ENCODE peak calls at places on chromosome 11, in six cellular contexts. One of them, this sample, is unnamed.

GRCh38 chr11:88480217-88480616 is 142.7 kb upstream of the CTSC start:
- DNase-seq in neural progenitor cell: no peak
- DNase-seq in HTR-8/SVneo: peak
- DNase-seq in thoracic aorta: no peak
- DNase-seq in fibroblast of lung: peak
- DNase-seq in ovary: no peak
- DNase-seq in this sample: no peak

GRCh38 chr11:2580444-2581050 is 119.2 kb downstream of the KCNQ1OT1 start:
- DNase-seq in neural progenitor cell: no peak
- DNase-seq in HTR-8/SVneo: no peak
- DNase-seq in thoracic aorta: no peak
- DNase-seq in fibroblast of lung: no peak
- DNase-seq in ovary: peak
- DNase-seq in this sample: peak

GRCh38 chr11:111938687-111939160 is 1.6 kb downstream of the DIXDC1 start:
- DNase-seq in neural progenitor cell: peak
- DNase-seq in HTR-8/SVneo: no peak
- DNase-seq in thoracic aorta: no peak
- DNase-seq in fibroblast of lung: peak
- DNase-seq in ovary: no peak
- DNase-seq in this sample: peak

GRCh38 chr11:129333873-129334272 is 41.8 kb upstream of the BARX2 start:
- DNase-seq in neural progenitor cell: no peak
- DNase-seq in HTR-8/SVneo: no peak
- DNase-seq in thoracic aorta: no peak
- DNase-seq in fibroblast of lung: peak
- DNase-seq in ovary: no peak
- DNase-seq in this sample: no peak

GRCh38 chr11:61966673-61967176 is 709 bp downstream of the FTH1 start:
- DNase-seq in neural progenitor cell: peak
- DNase-seq in HTR-8/SVneo: no peak
- DNase-seq in thoracic aorta: no peak
- DNase-seq in fibroblast of lung: peak
- DNase-seq in ovary: peak
- DNase-seq in this sample: peak

GRCh38 chr11:67372993-67373915 is at the start of gene CLCF1:
- DNase-seq in neural progenitor cell: peak
- DNase-seq in HTR-8/SVneo: peak
- DNase-seq in thoracic aorta: no peak
- DNase-seq in fibroblast of lung: peak
- DNase-seq in ovary: peak
- DNase-seq in this sample: peak

GRCh38 chr11:120343429-120343828 is 7.2 kb downstream of the ARHGEF12 start:
- DNase-seq in neural progenitor cell: no peak
- DNase-seq in HTR-8/SVneo: no peak
- DNase-seq in thoracic aorta: no peak
- DNase-seq in fibroblast of lung: no peak
- DNase-seq in ovary: no peak
- DNase-seq in this sample: no peak

GRCh38 chr11:10913996-10914514 is 56.2 kb upstream of the ZBED5 start:
- DNase-seq in neural progenitor cell: no peak
- DNase-seq in HTR-8/SVneo: no peak
- DNase-seq in thoracic aorta: no peak
- DNase-seq in fibroblast of lung: no peak
- DNase-seq in ovary: no peak
- DNase-seq in this sample: no peak

GRCh38 chr11:75388386-75389275 is 10.7 kb upstream of the RPS3 start:
- DNase-seq in neural progenitor cell: peak
- DNase-seq in HTR-8/SVneo: peak
- DNase-seq in thoracic aorta: peak
- DNase-seq in fibroblast of lung: peak
- DNase-seq in ovary: peak
- DNase-seq in this sample: peak

GRCh38 chr11:94885581-94885980 is 87.8 kb downstream of the CWC15 start:
- DNase-seq in neural progenitor cell: no peak
- DNase-seq in HTR-8/SVneo: no peak
- DNase-seq in thoracic aorta: no peak
- DNase-seq in fibroblast of lung: peak
- DNase-seq in ovary: no peak
- DNase-seq in this sample: no peak

GRCh38 chr11:129608711-129609110 is 206.9 kb upstream of the TMEM45B start:
- DNase-seq in neural progenitor cell: no peak
- DNase-seq in HTR-8/SVneo: no peak
- DNase-seq in thoracic aorta: no peak
- DNase-seq in fibroblast of lung: no peak
- DNase-seq in ovary: no peak
- DNase-seq in this sample: no peak

GRCh38 chr11:131609921-131610320 is 239.5 kb downstream of the NTM start:
- DNase-seq in neural progenitor cell: no peak
- DNase-seq in HTR-8/SVneo: no peak
- DNase-seq in thoracic aorta: no peak
- DNase-seq in fibroblast of lung: peak
- DNase-seq in ovary: no peak
- DNase-seq in this sample: no peak

GRCh38 chr11:60910281-60910687 is 3.7 kb upstream of the TMEM109 start:
- DNase-seq in neural progenitor cell: no peak
- DNase-seq in HTR-8/SVneo: no peak
- DNase-seq in thoracic aorta: no peak
- DNase-seq in fibroblast of lung: no peak
- DNase-seq in ovary: no peak
- DNase-seq in this sample: no peak

GRCh38 chr11:37061426-37061825 is 463.4 kb upstream of the RAG2 start:
- DNase-seq in neural progenitor cell: no peak
- DNase-seq in HTR-8/SVneo: no peak
- DNase-seq in thoracic aorta: no peak
- DNase-seq in fibroblast of lung: no peak
- DNase-seq in ovary: no peak
- DNase-seq in this sample: no peak

GRCh38 chr11:69039501-69039900 is 9.2 kb upstream of the TPCN2 start:
- DNase-seq in neural progenitor cell: no peak
- DNase-seq in HTR-8/SVneo: no peak
- DNase-seq in thoracic aorta: no peak
- DNase-seq in fibroblast of lung: peak
- DNase-seq in ovary: no peak
- DNase-seq in this sample: no peak

This sample was measured in H7.